ENCODE peak calls at places on chromosomes 7 and 10, in six cellular contexts. N, L, E, J, F and K are unnamed samples.

GRCh38 chr7:25098096-25099046 is 26.7 kb downstream of the CYCS start:
- DNase-seq in N (peak; percentile 80), L (peak; percentile 57), E (no peak), J (peak; percentile 69), F (peak; percentile 83), K (no peak)

GRCh38 chr10:116787893-116788665 is 45.7 kb upstream of the HSPA12A start:
- DNase-seq in N (peak; percentile 82), L (peak; percentile 72), E (no peak), J (peak; percentile 65), F (peak; percentile 79), K (peak; percentile 91)

GRCh38 chr10:106525871-106526270 is 638.6 kb downstream of the SORCS1 start:
- DNase-seq in N (no peak), L (no peak), E (no peak), J (no peak), F (no peak), K (no peak)

GRCh38 chr7:22052221-22052639 is 106.5 kb upstream of the CDCA7L start:
- DNase-seq in N (no peak), L (no peak), E (no peak), J (no peak), F (no peak), K (no peak)

GRCh38 chr7:27164381-27165088 is 802 bp downstream of the HOXA9 start:
- DNase-seq in N (no peak), L (no peak), E (no peak), J (no peak), F (no peak), K (no peak)

GRCh38 chr7:126157391-126157790 is 1095.3 kb downstream of the GRM8 start:
- DNase-seq in N (no peak), L (no peak), E (no peak), J (no peak), F (no peak), K (no peak)

GRCh38 chr10:37582237-37582636 is 275.2 kb downstream of the ZNF248 start:
- DNase-seq in N (no peak), L (no peak), E (no peak), J (no peak), F (no peak), K (no peak)

GRCh38 chr7:2525161-2525930 is 5.8 kb downstream of the LFNG start:
- DNase-seq in N (no peak), L (peak; percentile 41), E (no peak), J (peak; percentile 36), F (no peak), K (no peak)

GRCh38 chr7:43390601-43391000 is 192.3 kb upstream of the STK17A start:
- DNase-seq in N (no peak), L (no peak), E (no peak), J (no peak), F (no peak), K (no peak)

GRCh38 chr7:55299273-55299967 is 65.7 kb upstream of the LANCL2 start:
- DNase-seq in N (no peak), L (no peak), E (no peak), J (no peak), F (no peak), K (no peak)

GRCh38 chr7:150800576-150801241 is at the start of gene TMEM176A:
- DNase-seq in N (no peak), L (peak; percentile 67), E (no peak), J (no peak), F (no peak), K (peak; percentile 84)

GRCh38 chr10:11176746-11177145 is 159.1 kb downstream of the CELF2 start:
- DNase-seq in N (no peak), L (peak; percentile 29), E (no peak), J (no peak), F (peak; percentile 43), K (no peak)

GRCh38 chr7:4406288-4407058 is 275.6 kb upstream of the FOXK1 start:
- DNase-seq in N (no peak), L (no peak), E (no peak), J (no peak), F (peak; percentile 2), K (peak; percentile 10)

GRCh38 chr10:122510326-122510725 is 49.0 kb downstream of the HTRA1 start:
- DNase-seq in N (peak; percentile 36), L (no peak), E (no peak), J (no peak), F (no peak), K (no peak)

GRCh38 chr10:92990615-92991014 is 70.0 kb upstream of the CYP26C1 start:
- DNase-seq in N (peak; percentile 22), L (no peak), E (no peak), J (peak; percentile 8), F (no peak), K (no peak)

GRCh38 chr7:27175626-27176342 is 1.7 kb upstream of the HOXA10 start:
- DNase-seq in N (no peak), L (peak; percentile 40), E (no peak), J (no peak), F (no peak), K (no peak)

GRCh38 chr10:78508955-78509354 is 475.3 kb downstream of the RPS24 start:
- DNase-seq in N (no peak), L (no peak), E (no peak), J (no peak), F (no peak), K (peak; percentile 44)

GRCh38 chr7:100211342-100211780 is 8.4 kb upstream of the PVRIG start:
- DNase-seq in N (no peak), L (no peak), E (no peak), J (no peak), F (peak; percentile 68), K (no peak)

GRCh38 chr10:3691482-3691881 is 93.5 kb downstream of the KLF6 start:
- DNase-seq in N (peak; percentile 24), L (no peak), E (no peak), J (no peak), F (no peak), K (no peak)

GRCh38 chr7:30937426-30937825 is 25.8 kb downstream of the AQP1 start:
- DNase-seq in N (no peak), L (peak; percentile 76), E (no peak), J (no peak), F (no peak), K (no peak)

GRCh38 chr7:41093141-41093540 is 609.7 kb downstream of the INHBA start:
- DNase-seq in N (no peak), L (no peak), E (no peak), J (no peak), F (no peak), K (no peak)

GRCh38 chr7:64687249-64687648 is 21.3 kb downstream of the ZNF107 start:
- DNase-seq in N (no peak), L (no peak), E (no peak), J (no peak), F (peak; percentile 94), K (no peak)

GRCh38 chr7:64686493-64687184 is 20.7 kb downstream of the ZNF107 start:
- DNase-seq in N (no peak), L (peak; percentile 16), E (no peak), J (no peak), F (peak; percentile 93), K (no peak)

GRCh38 chr7:64685741-64686140 is 19.8 kb downstream of the ZNF107 start:
- DNase-seq in N (no peak), L (no peak), E (no peak), J (no peak), F (no peak), K (no peak)

DNA sequence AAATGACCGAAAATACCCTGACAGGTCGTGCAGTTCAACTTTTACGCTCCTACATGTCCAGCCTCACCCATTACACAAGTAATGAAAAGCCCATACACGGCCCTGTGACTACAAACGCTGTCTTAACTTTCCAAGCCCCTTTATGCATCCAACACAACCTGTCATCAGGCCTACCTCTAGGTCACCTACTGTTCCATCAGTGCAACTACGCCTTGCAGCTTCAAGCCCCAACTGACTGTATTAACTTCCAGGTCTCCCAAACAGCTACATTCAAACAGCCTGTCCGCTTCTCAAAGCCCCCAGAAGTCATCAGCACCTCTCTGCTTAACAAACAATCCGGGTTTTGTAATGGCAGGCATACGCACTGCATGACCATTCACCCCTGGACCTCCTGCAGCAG is 19.2 kb downstream of the ZNF107 start:
- DNase-seq in N (no peak), L (no peak), E (no peak), J (no peak), F (peak; percentile 69), K (no peak)
- TF ChIP-seq CTCF in N (no peak), L (no peak), E (no peak), J (no peak), F (peak; percentile 63), K (no peak)

DNA sequence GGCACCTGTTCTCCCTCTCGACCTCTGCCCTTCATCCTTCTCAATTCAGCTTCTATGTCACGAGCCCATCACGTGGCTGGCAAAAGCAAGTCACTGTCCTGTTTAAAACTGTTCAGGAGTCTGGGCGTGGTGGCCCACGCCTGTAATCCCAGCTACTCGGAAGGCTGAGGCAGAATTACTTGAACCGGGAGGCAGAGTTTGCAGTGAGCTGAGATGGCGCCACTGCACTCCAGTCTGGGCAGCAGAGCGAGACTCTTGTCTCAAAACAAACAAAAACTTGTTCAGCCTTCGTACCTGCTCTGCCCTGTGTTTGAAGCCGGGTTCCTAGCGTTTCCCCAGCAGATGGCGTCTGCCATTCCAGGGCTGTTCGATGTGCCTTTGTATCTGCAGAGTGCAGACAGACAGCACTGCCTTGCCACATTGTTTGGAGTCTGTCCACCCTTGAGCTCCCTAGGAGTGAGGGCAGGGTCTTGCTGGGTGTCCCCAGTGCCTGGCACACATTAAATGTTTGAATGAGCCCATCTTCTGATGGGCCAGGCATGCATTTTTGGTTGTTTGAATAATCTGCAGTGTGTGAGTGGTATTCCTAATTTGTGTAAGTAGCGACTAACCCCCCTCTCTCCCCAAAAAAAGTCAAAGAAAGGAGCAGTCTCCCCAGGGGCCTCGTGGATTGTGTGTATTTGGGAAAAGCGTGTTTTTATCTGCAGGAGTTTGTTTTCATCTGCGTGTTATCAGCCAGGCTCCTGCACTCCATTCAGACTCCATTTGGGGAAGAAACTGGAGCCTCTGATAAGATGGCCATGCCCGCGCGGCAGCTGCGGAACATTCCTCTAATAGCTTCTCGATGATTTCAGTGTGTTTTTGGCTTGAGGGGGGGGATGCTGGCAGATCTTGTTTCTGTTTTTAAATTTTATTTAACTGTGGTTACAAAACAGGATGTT is 61.2 kb downstream of the DNAJB6 start:
- DNase-seq in N (peak; percentile 88), L (peak; percentile 25), E (peak; percentile 34), J (peak; percentile 57), F (peak; percentile 31), K (no peak)
- TF ChIP-seq CTCF in N (peak; percentile 71), L (no peak), E (peak; percentile 55), J (peak; percentile 85), F (peak; percentile 73), K (peak; percentile 57)

GRCh38 chr10:87816842-87817178 is 1.2 kb downstream of the ATAD1 start:
- DNase-seq in N (no peak), L (no peak), E (no peak), J (no peak), F (no peak), K (no peak)

GRCh38 chr10:87819274-87819585 is 1.2 kb upstream of the ATAD1 start:
- DNase-seq in N (no peak), L (no peak), E (no peak), J (no peak), F (no peak), K (no peak)

GRCh38 chr10:87817291-87817872 is 644 bp downstream of the ATAD1 start:
- DNase-seq in N (no peak), L (no peak), E (no peak), J (no peak), F (peak; percentile 49), K (no peak)

GRCh38 chr10:87818505-87819273 is 663 bp upstream of the ATAD1 start:
- DNase-seq in N (peak; percentile 18), L (peak; percentile 54), E (no peak), J (peak; percentile 26), F (peak; percentile 91), K (no peak)

GRCh38 chr10:87817873-87818504 is at the start of gene ATAD1:
- DNase-seq in N (peak; percentile 87), L (peak; percentile 90), E (peak; percentile 12), J (peak; percentile 76), F (peak; percentile 93), K (peak; percentile 91)
- TF ChIP-seq CTCF in N (peak; percentile 29), L (peak; percentile 26), E (peak; percentile 37), J (peak; percentile 25), F (peak; percentile 28), K (peak; percentile 30)

GRCh38 chr10:48444266-48444665 is 137.8 kb downstream of the MAPK8 start:
- DNase-seq in N (peak; percentile 39), L (no peak), E (no peak), J (no peak), F (peak; percentile 16), K (no peak)
- TF ChIP-seq CTCF in N (peak; percentile 12), L (no peak), E (peak; percentile 26), J (peak; percentile 80), F (peak; percentile 50), K (peak; percentile 53)